ENCODE peak calls at places on chromosomes 5 and 9, in seven cellular contexts. One of them, this sample, is unnamed.
A peak's percentile ranks its signal among the peaks of the same experiment; 100 is the strongest.

GRCh38 chr9:99822096-99822595 is 461 bp downstream of the NR4A3 start:
- DNase-seq in psoas muscle: no peak
- DNase-seq in WERI-Rb-1: no peak
- DNase-seq in fibroblast of pulmonary artery: no peak
- DNase-seq in body of pancreas: no peak
- DNase-seq in cardiac fibroblast: peak; percentile 44
- DNase-seq in fibroblast of the aortic adventitia: no peak
- DNase-seq in this sample: no peak

GRCh38 chr9:120398286-120398685 is 181.7 kb downstream of the CDK5RAP2 start:
- DNase-seq in psoas muscle: no peak
- DNase-seq in WERI-Rb-1: no peak
- DNase-seq in fibroblast of pulmonary artery: no peak
- DNase-seq in body of pancreas: no peak
- DNase-seq in cardiac fibroblast: peak; percentile 39
- DNase-seq in fibroblast of the aortic adventitia: no peak
- DNase-seq in this sample: no peak

GRCh38 chr5:127363403-127363802 is 72.8 kb downstream of the MEGF10 start:
- DNase-seq in psoas muscle: no peak
- DNase-seq in WERI-Rb-1: no peak
- DNase-seq in fibroblast of pulmonary artery: no peak
- DNase-seq in body of pancreas: no peak
- DNase-seq in cardiac fibroblast: no peak
- DNase-seq in fibroblast of the aortic adventitia: no peak
- DNase-seq in this sample: no peak

GRCh38 chr5:80668016-80668969 is 13.5 kb upstream of the DHFR start:
- DNase-seq in psoas muscle: no peak
- DNase-seq in WERI-Rb-1: no peak
- DNase-seq in fibroblast of pulmonary artery: no peak
- DNase-seq in body of pancreas: no peak
- DNase-seq in cardiac fibroblast: no peak
- DNase-seq in fibroblast of the aortic adventitia: no peak
- DNase-seq in this sample: no peak

GRCh38 chr5:91927439-91927838 is 544.3 kb upstream of the ARRDC3 start:
- DNase-seq in psoas muscle: no peak
- DNase-seq in WERI-Rb-1: no peak
- DNase-seq in fibroblast of pulmonary artery: no peak
- DNase-seq in body of pancreas: no peak
- DNase-seq in cardiac fibroblast: no peak
- DNase-seq in fibroblast of the aortic adventitia: no peak
- DNase-seq in this sample: no peak

GRCh38 chr5:102581011-102581410 is 82.2 kb upstream of the SLCO6A1 start:
- DNase-seq in psoas muscle: no peak
- DNase-seq in WERI-Rb-1: no peak
- DNase-seq in fibroblast of pulmonary artery: no peak
- DNase-seq in body of pancreas: no peak
- DNase-seq in cardiac fibroblast: no peak
- DNase-seq in fibroblast of the aortic adventitia: no peak
- DNase-seq in this sample: no peak

GRCh38 chr9:37032713-37033112 is 1.4 kb downstream of the PAX5 start:
- DNase-seq in psoas muscle: no peak
- DNase-seq in WERI-Rb-1: no peak
- DNase-seq in fibroblast of pulmonary artery: no peak
- DNase-seq in body of pancreas: no peak
- DNase-seq in cardiac fibroblast: no peak
- DNase-seq in fibroblast of the aortic adventitia: no peak
- DNase-seq in this sample: no peak

GRCh38 chr9:93143830-93144530 is 9.9 kb upstream of the NINJ1 start:
- DNase-seq in psoas muscle: peak; percentile 40
- DNase-seq in WERI-Rb-1: no peak
- DNase-seq in fibroblast of pulmonary artery: no peak
- DNase-seq in body of pancreas: no peak
- DNase-seq in cardiac fibroblast: no peak
- DNase-seq in fibroblast of the aortic adventitia: no peak
- DNase-seq in this sample: peak; percentile 70

GRCh38 chr5:153938131-153938842 is 100.4 kb downstream of the FAM114A2 start:
- DNase-seq in psoas muscle: no peak
- DNase-seq in WERI-Rb-1: no peak
- DNase-seq in fibroblast of pulmonary artery: no peak
- DNase-seq in body of pancreas: no peak
- DNase-seq in cardiac fibroblast: no peak
- DNase-seq in fibroblast of the aortic adventitia: no peak
- DNase-seq in this sample: no peak

GRCh38 chr5:140025736-140026135 is 17.4 kb downstream of the NRG2 start:
- DNase-seq in psoas muscle: no peak
- DNase-seq in WERI-Rb-1: no peak
- DNase-seq in fibroblast of pulmonary artery: no peak
- DNase-seq in body of pancreas: no peak
- DNase-seq in cardiac fibroblast: no peak
- DNase-seq in fibroblast of the aortic adventitia: no peak
- DNase-seq in this sample: no peak

GRCh38 chr5:111074244-111074643 is 2.7 kb downstream of the TSLP start:
- DNase-seq in psoas muscle: no peak
- DNase-seq in WERI-Rb-1: no peak
- DNase-seq in fibroblast of pulmonary artery: no peak
- DNase-seq in body of pancreas: no peak
- DNase-seq in cardiac fibroblast: no peak
- DNase-seq in fibroblast of the aortic adventitia: peak; percentile 16
- DNase-seq in this sample: no peak

GRCh38 chr9:98333703-98334582 is 78.5 kb upstream of the TBC1D2 start:
- DNase-seq in psoas muscle: no peak
- DNase-seq in WERI-Rb-1: no peak
- DNase-seq in fibroblast of pulmonary artery: peak; percentile 91
- DNase-seq in body of pancreas: no peak
- DNase-seq in cardiac fibroblast: peak; percentile 93
- DNase-seq in fibroblast of the aortic adventitia: peak; percentile 82
- DNase-seq in this sample: no peak

GRCh38 chr5:173814053-173814452 is 74.1 kb upstream of the CPEB4 start:
- DNase-seq in psoas muscle: no peak
- DNase-seq in WERI-Rb-1: no peak
- DNase-seq in fibroblast of pulmonary artery: no peak
- DNase-seq in body of pancreas: no peak
- DNase-seq in cardiac fibroblast: no peak
- DNase-seq in fibroblast of the aortic adventitia: no peak
- DNase-seq in this sample: no peak

GRCh38 chr9:120716483-120716882 is 2.2 kb upstream of the MEGF9 start:
- DNase-seq in psoas muscle: no peak
- DNase-seq in WERI-Rb-1: no peak
- DNase-seq in fibroblast of pulmonary artery: no peak
- DNase-seq in body of pancreas: no peak
- DNase-seq in cardiac fibroblast: no peak
- DNase-seq in fibroblast of the aortic adventitia: no peak
- DNase-seq in this sample: no peak

GRCh38 chr5:172179032-172179989 is 8.7 kb downstream of the STK10 start:
- DNase-seq in psoas muscle: no peak
- DNase-seq in WERI-Rb-1: no peak
- DNase-seq in fibroblast of pulmonary artery: peak; percentile 74
- DNase-seq in body of pancreas: no peak
- DNase-seq in cardiac fibroblast: peak; percentile 59
- DNase-seq in fibroblast of the aortic adventitia: peak; percentile 41
- DNase-seq in this sample: no peak

GRCh38 chr9:121984726-121985402 is 108.2 kb downstream of the TTLL11 start:
- DNase-seq in psoas muscle: peak; percentile 47
- DNase-seq in WERI-Rb-1: no peak
- DNase-seq in fibroblast of pulmonary artery: peak; percentile 88
- DNase-seq in body of pancreas: no peak
- DNase-seq in cardiac fibroblast: peak; percentile 85
- DNase-seq in fibroblast of the aortic adventitia: peak; percentile 97
- DNase-seq in this sample: no peak

GRCh38 chr5:77358566-77359205 is 133.4 kb downstream of the WDR41 start:
- DNase-seq in psoas muscle: no peak
- DNase-seq in WERI-Rb-1: no peak
- DNase-seq in fibroblast of pulmonary artery: peak; percentile 52
- DNase-seq in body of pancreas: no peak
- DNase-seq in cardiac fibroblast: peak; percentile 65
- DNase-seq in fibroblast of the aortic adventitia: peak; percentile 33
- DNase-seq in this sample: no peak

GRCh38 chr9:131668057-131668438 is 71.8 kb downstream of the RAPGEF1 start:
- DNase-seq in psoas muscle: no peak
- DNase-seq in WERI-Rb-1: no peak
- DNase-seq in fibroblast of pulmonary artery: no peak
- DNase-seq in body of pancreas: no peak
- DNase-seq in cardiac fibroblast: no peak
- DNase-seq in fibroblast of the aortic adventitia: no peak
- DNase-seq in this sample: no peak

GRCh38 chr9:33748633-33749304 is 46.6 kb upstream of the PRSS3 start:
- DNase-seq in psoas muscle: no peak
- DNase-seq in WERI-Rb-1: no peak
- DNase-seq in fibroblast of pulmonary artery: no peak
- DNase-seq in body of pancreas: no peak
- DNase-seq in cardiac fibroblast: no peak
- DNase-seq in fibroblast of the aortic adventitia: no peak
- DNase-seq in this sample: no peak
- H3K4me3 ChIP-seq in psoas muscle: no peak overlapping the region
- H3K4me3 ChIP-seq in WERI-Rb-1: no peak overlapping the region
- H3K4me3 ChIP-seq in fibroblast of pulmonary artery: no peak overlapping the region
- H3K4me3 ChIP-seq in body of pancreas: no peak overlapping the region
- H3K4me3 ChIP-seq in cardiac fibroblast: no peak overlapping the region
- H3K4me3 ChIP-seq in fibroblast of the aortic adventitia: no peak overlapping the region
- H3K4me3 ChIP-seq in this sample: no peak overlapping the region

DNA sequence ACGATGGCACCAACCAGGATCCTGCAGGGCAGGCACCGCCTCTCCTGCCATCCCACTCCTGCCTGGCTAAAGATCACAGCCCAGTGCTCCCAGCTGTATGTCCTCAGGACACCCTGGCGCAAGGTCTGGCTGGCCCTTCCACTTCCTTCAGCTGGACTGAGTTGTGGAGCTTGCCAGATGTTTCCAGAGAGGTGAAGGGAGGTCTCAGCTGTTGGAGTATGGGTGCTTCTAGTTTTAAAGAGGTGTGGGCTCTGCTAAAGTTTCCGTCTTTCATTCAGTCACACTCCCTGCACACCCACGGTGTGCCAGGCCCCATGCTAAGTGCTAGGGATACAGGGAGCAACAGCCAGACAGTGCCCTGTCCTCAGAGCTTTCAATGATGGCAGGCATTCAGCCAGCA is 34.1 kb downstream of the C5orf15 start:
- DNase-seq in psoas muscle: no peak
- DNase-seq in WERI-Rb-1: no peak
- DNase-seq in fibroblast of pulmonary artery: no peak
- DNase-seq in body of pancreas: no peak
- DNase-seq in cardiac fibroblast: no peak
- DNase-seq in fibroblast of the aortic adventitia: no peak
- DNase-seq in this sample: no peak
- H3K4me3 ChIP-seq in psoas muscle: no peak overlapping the region
- H3K4me3 ChIP-seq in WERI-Rb-1: no peak overlapping the region
- H3K4me3 ChIP-seq in fibroblast of pulmonary artery: no peak overlapping the region
- H3K4me3 ChIP-seq in body of pancreas: no peak overlapping the region
- H3K4me3 ChIP-seq in cardiac fibroblast: no peak overlapping the region
- H3K4me3 ChIP-seq in fibroblast of the aortic adventitia: no peak overlapping the region
- H3K4me3 ChIP-seq in this sample: no peak overlapping the region

GRCh38 chr5:14155730-14156129 is 12.6 kb downstream of the TRIO start:
- DNase-seq in psoas muscle: no peak
- DNase-seq in WERI-Rb-1: no peak
- DNase-seq in fibroblast of pulmonary artery: no peak
- DNase-seq in body of pancreas: no peak
- DNase-seq in cardiac fibroblast: no peak
- DNase-seq in fibroblast of the aortic adventitia: no peak
- DNase-seq in this sample: no peak

GRCh38 chr5:14155075-14155474 is 11.9 kb downstream of the TRIO start:
- DNase-seq in psoas muscle: no peak
- DNase-seq in WERI-Rb-1: no peak
- DNase-seq in fibroblast of pulmonary artery: no peak
- DNase-seq in body of pancreas: no peak
- DNase-seq in cardiac fibroblast: no peak
- DNase-seq in fibroblast of the aortic adventitia: no peak
- DNase-seq in this sample: no peak

GRCh38 chr5:14158890-14159666 is 15.9 kb downstream of the TRIO start:
- DNase-seq in psoas muscle: no peak
- DNase-seq in WERI-Rb-1: no peak
- DNase-seq in fibroblast of pulmonary artery: no peak
- DNase-seq in body of pancreas: no peak
- DNase-seq in cardiac fibroblast: no peak
- DNase-seq in fibroblast of the aortic adventitia: no peak
- DNase-seq in this sample: no peak

GRCh38 chr5:14157494-14157782 is 14.3 kb downstream of the TRIO start:
- DNase-seq in psoas muscle: no peak
- DNase-seq in WERI-Rb-1: no peak
- DNase-seq in fibroblast of pulmonary artery: no peak
- DNase-seq in body of pancreas: no peak
- DNase-seq in cardiac fibroblast: no peak
- DNase-seq in fibroblast of the aortic adventitia: no peak
- DNase-seq in this sample: no peak

DNA sequence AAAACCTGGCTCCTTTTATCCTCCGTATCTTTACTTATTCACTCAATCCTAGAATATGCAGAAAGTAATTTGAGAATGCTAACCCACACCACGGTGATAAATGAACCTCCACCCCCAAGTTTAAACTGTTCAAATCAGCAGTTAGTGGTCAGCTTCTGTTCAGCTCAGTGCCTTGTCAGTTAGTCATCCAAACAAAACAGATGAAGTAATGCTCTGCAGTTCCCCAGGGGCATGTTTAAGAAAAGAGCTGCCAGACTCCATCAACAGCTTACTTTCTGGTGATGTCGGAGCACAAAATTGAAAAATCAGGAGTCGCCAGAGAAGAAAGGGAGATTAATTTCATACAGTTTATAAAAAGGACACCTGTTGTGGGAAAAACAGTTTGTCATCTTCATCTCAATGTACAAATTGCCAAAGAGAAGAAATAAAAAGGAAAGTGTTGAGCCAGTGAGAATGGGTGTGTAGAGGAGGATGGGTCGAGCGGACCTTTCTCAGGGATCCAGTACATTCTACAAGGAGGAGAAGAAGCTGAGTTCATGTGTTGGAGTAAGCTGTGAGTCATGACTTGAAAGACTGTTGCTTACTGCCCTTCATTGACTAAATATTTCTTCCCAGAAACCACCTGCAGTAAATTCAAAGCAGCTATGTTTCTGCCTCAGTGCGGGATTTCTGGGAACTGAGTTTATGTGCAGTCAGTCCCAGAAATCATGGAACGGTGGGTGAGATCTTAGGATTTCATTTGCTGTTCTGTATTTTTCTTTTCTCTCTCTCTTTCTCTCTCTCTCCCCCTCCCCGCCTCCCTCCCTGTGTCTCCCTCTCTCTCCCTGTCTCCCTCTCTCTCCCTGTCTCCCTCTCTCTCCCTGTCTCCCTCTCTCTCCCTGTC is 13.7 kb downstream of the TRIO start:
- DNase-seq in psoas muscle: no peak
- DNase-seq in WERI-Rb-1: no peak
- DNase-seq in fibroblast of pulmonary artery: peak; percentile 94
- DNase-seq in body of pancreas: no peak
- DNase-seq in cardiac fibroblast: peak; percentile 98
- DNase-seq in fibroblast of the aortic adventitia: peak; percentile 98
- DNase-seq in this sample: no peak
- H3K4me3 ChIP-seq in psoas muscle: peak overlapping the region; percentile 47
- H3K4me3 ChIP-seq in WERI-Rb-1: no peak overlapping the region
- H3K4me3 ChIP-seq in fibroblast of pulmonary artery: peak overlapping the region; percentile 51
- H3K4me3 ChIP-seq in body of pancreas: no peak overlapping the region
- H3K4me3 ChIP-seq in cardiac fibroblast: peak overlapping the region; percentile 6
- H3K4me3 ChIP-seq in fibroblast of the aortic adventitia: peak overlapping the region; percentile 49
- H3K4me3 ChIP-seq in this sample: peak overlapping the region; percentile 21

DNA sequence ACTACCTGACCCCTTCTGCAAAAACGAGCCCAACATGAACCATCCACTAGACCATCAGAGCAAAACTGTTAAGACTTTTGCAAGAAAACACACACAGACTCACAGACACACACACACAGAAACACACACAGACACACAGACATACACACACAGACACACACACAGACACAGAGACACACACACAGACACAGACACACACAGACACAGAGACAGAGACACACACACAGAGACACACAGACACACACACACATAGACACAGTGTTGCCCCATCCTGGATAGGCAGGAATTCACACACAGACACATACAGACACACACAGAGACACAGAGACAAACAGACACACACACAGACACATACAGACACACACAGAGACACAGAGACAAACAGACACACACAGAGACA is 52.5 kb downstream of the NACC2 start:
- DNase-seq in psoas muscle: no peak
- DNase-seq in WERI-Rb-1: no peak
- DNase-seq in fibroblast of pulmonary artery: no peak
- DNase-seq in body of pancreas: no peak
- DNase-seq in cardiac fibroblast: no peak
- DNase-seq in fibroblast of the aortic adventitia: no peak
- DNase-seq in this sample: no peak
- H3K4me3 ChIP-seq in psoas muscle: no peak overlapping the region
- H3K4me3 ChIP-seq in WERI-Rb-1: no peak overlapping the region
- H3K4me3 ChIP-seq in fibroblast of pulmonary artery: no peak overlapping the region
- H3K4me3 ChIP-seq in body of pancreas: no peak overlapping the region
- H3K4me3 ChIP-seq in cardiac fibroblast: no peak overlapping the region
- H3K4me3 ChIP-seq in fibroblast of the aortic adventitia: no peak overlapping the region
- H3K4me3 ChIP-seq in this sample: no peak overlapping the region

This sample was measured in right cardiac atrium.